ENCODE peak calls at places on chromosomes 1 and 21, in five cellular contexts. One of them, this sample, is unnamed.

GRCh38 chr1:228404107-228404720 is 2.4 kb downstream of the TRIM11 start:
- DNase-seq in naive thymus-derived CD4-positive, alpha-beta T cell: no peak
- DNase-seq in left lung: peak
- DNase-seq in aorta: no peak
- DNase-seq in psoas muscle: no peak
- DNase-seq in this sample: no peak

GRCh38 chr1:8702848-8703810 is 114.3 kb downstream of the RERE start:
- DNase-seq in naive thymus-derived CD4-positive, alpha-beta T cell: peak
- DNase-seq in left lung: peak
- DNase-seq in aorta: peak
- DNase-seq in psoas muscle: peak
- DNase-seq in this sample: peak

GRCh38 chr1:43549921-43550597 is 19.4 kb downstream of the PTPRF start:
- DNase-seq in naive thymus-derived CD4-positive, alpha-beta T cell: no peak
- DNase-seq in left lung: peak
- DNase-seq in aorta: peak
- DNase-seq in psoas muscle: no peak
- DNase-seq in this sample: peak

GRCh38 chr1:42340093-42340492 is 5.1 kb upstream of the FOXJ3 start:
- DNase-seq in naive thymus-derived CD4-positive, alpha-beta T cell: no peak
- DNase-seq in left lung: no peak
- DNase-seq in aorta: no peak
- DNase-seq in psoas muscle: no peak
- DNase-seq in this sample: no peak

GRCh38 chr1:164772635-164773034 is 213.7 kb downstream of the PBX1 start:
- DNase-seq in naive thymus-derived CD4-positive, alpha-beta T cell: no peak
- DNase-seq in left lung: peak
- DNase-seq in aorta: peak
- DNase-seq in psoas muscle: peak
- DNase-seq in this sample: peak

GRCh38 chr1:23951646-23952095 is 8.0 kb upstream of the PNRC2 start:
- DNase-seq in naive thymus-derived CD4-positive, alpha-beta T cell: no peak
- DNase-seq in left lung: no peak
- DNase-seq in aorta: no peak
- DNase-seq in psoas muscle: no peak
- DNase-seq in this sample: peak

GRCh38 chr1:43796111-43796581 is 88.8 kb downstream of the ST3GAL3 start:
- DNase-seq in naive thymus-derived CD4-positive, alpha-beta T cell: no peak
- DNase-seq in left lung: no peak
- DNase-seq in aorta: no peak
- DNase-seq in psoas muscle: no peak
- DNase-seq in this sample: no peak

GRCh38 chr1:236982380-236982779 is 21.9 kb downstream of the MT1HL1 start:
- DNase-seq in naive thymus-derived CD4-positive, alpha-beta T cell: no peak
- DNase-seq in left lung: no peak
- DNase-seq in aorta: no peak
- DNase-seq in psoas muscle: no peak
- DNase-seq in this sample: no peak

GRCh38 chr1:22414244-22414751 is 37.4 kb upstream of the ZBTB40 start:
- DNase-seq in naive thymus-derived CD4-positive, alpha-beta T cell: no peak
- DNase-seq in left lung: peak
- DNase-seq in aorta: no peak
- DNase-seq in psoas muscle: no peak
- DNase-seq in this sample: no peak

GRCh38 chr1:1406101-1406820 is 832 bp downstream of the MRPL20 start:
- DNase-seq in naive thymus-derived CD4-positive, alpha-beta T cell: no peak
- DNase-seq in left lung: no peak
- DNase-seq in aorta: no peak
- DNase-seq in psoas muscle: peak
- DNase-seq in this sample: no peak

GRCh38 chr21:41507521-41508414 is at the start of gene TMPRSS2:
- DNase-seq in naive thymus-derived CD4-positive, alpha-beta T cell: no peak
- DNase-seq in left lung: peak
- DNase-seq in aorta: no peak
- DNase-seq in psoas muscle: no peak
- DNase-seq in this sample: no peak

GRCh38 chr1:209491496-209491895 is 92.0 kb upstream of the CAMK1G start:
- DNase-seq in naive thymus-derived CD4-positive, alpha-beta T cell: no peak
- DNase-seq in left lung: no peak
- DNase-seq in aorta: no peak
- DNase-seq in psoas muscle: no peak
- DNase-seq in this sample: no peak

GRCh38 chr1:61170328-61171238 is 88.2 kb downstream of the NFIA start:
- DNase-seq in naive thymus-derived CD4-positive, alpha-beta T cell: no peak
- DNase-seq in left lung: no peak
- DNase-seq in aorta: no peak
- DNase-seq in psoas muscle: no peak
- DNase-seq in this sample: no peak

GRCh38 chr1:18724801-18725200 is 94.2 kb downstream of the PAX7 start:
- DNase-seq in naive thymus-derived CD4-positive, alpha-beta T cell: no peak
- DNase-seq in left lung: no peak
- DNase-seq in aorta: no peak
- DNase-seq in psoas muscle: no peak
- DNase-seq in this sample: no peak

GRCh38 chr1:197526736-197527371 is 248.4 kb downstream of the DENND1B start:
- DNase-seq in naive thymus-derived CD4-positive, alpha-beta T cell: peak
- DNase-seq in left lung: no peak
- DNase-seq in aorta: no peak
- DNase-seq in psoas muscle: no peak
- DNase-seq in this sample: no peak

GRCh38 chr1:52579415-52579814 is 22.8 kb upstream of the GPX7 start:
- DNase-seq in naive thymus-derived CD4-positive, alpha-beta T cell: no peak
- DNase-seq in left lung: no peak
- DNase-seq in aorta: no peak
- DNase-seq in psoas muscle: no peak
- DNase-seq in this sample: no peak

GRCh38 chr1:29675481-29676263 is 439.4 kb downstream of the PTPRU start:
- DNase-seq in naive thymus-derived CD4-positive, alpha-beta T cell: no peak
- DNase-seq in left lung: no peak
- DNase-seq in aorta: no peak
- DNase-seq in psoas muscle: no peak
- DNase-seq in this sample: no peak

GRCh38 chr1:67785847-67786753 is 47.2 kb downstream of the GNG12 start:
- DNase-seq in naive thymus-derived CD4-positive, alpha-beta T cell: no peak
- DNase-seq in left lung: no peak
- DNase-seq in aorta: no peak
- DNase-seq in psoas muscle: no peak
- DNase-seq in this sample: no peak

GRCh38 chr1:1779691-1780597 is 1.7 kb upstream of the NADK start:
- DNase-seq in naive thymus-derived CD4-positive, alpha-beta T cell: peak
- DNase-seq in left lung: peak
- DNase-seq in aorta: peak
- DNase-seq in psoas muscle: peak
- DNase-seq in this sample: no peak

GRCh38 chr21:43210454-43211084 is 41.8 kb downstream of the CRYAA start:
- DNase-seq in naive thymus-derived CD4-positive, alpha-beta T cell: no peak
- DNase-seq in left lung: peak
- DNase-seq in aorta: peak
- DNase-seq in psoas muscle: peak
- DNase-seq in this sample: peak

GRCh38 chr1:16677552-16678423 is 11.0 kb upstream of the RNU1-3 start:
- DNase-seq in naive thymus-derived CD4-positive, alpha-beta T cell: peak
- DNase-seq in left lung: no peak
- DNase-seq in aorta: peak
- DNase-seq in psoas muscle: peak
- DNase-seq in this sample: no peak

GRCh38 chr1:211630236-211631081 is 45.0 kb downstream of the NEK2 start:
- DNase-seq in naive thymus-derived CD4-positive, alpha-beta T cell: no peak
- DNase-seq in left lung: no peak
- DNase-seq in aorta: peak
- DNase-seq in psoas muscle: no peak
- DNase-seq in this sample: no peak

DNA sequence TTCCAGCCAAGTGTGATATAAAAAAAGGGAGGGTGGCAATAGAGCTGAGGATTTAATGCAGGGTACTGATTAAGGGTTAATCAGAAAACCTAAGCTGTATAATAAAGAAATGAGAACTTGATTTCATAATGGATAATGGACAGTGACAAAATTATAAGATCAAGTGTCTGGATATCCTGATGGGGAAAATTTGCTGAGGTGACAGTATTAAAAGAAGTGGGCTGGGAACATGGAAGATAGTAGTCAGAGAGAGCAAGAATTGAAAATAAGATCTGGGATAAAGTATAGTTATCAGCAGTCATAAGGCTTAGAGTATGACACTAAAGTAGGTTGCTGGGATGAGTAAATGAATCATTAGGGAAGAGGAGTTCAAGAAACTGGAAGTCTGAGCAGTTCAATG is 627.3 kb upstream of the RGS18 start:
- DNase-seq in naive thymus-derived CD4-positive, alpha-beta T cell: no peak
- DNase-seq in left lung: no peak
- DNase-seq in aorta: no peak
- DNase-seq in psoas muscle: no peak
- DNase-seq in this sample: no peak
- H3K4me3 ChIP-seq in naive thymus-derived CD4-positive, alpha-beta T cell: no peak
- H3K4me3 ChIP-seq in left lung: no peak
- H3K4me3 ChIP-seq in aorta: no peak
- H3K4me3 ChIP-seq in psoas muscle: no peak
- H3K4me3 ChIP-seq in this sample: no peak

GRCh38 chr1:198647055-198647454 is 8.2 kb downstream of the PTPRC start:
- DNase-seq in naive thymus-derived CD4-positive, alpha-beta T cell: no peak
- DNase-seq in left lung: no peak
- DNase-seq in aorta: no peak
- DNase-seq in psoas muscle: no peak
- DNase-seq in this sample: no peak
- H3K4me3 ChIP-seq in naive thymus-derived CD4-positive, alpha-beta T cell: peak
- H3K4me3 ChIP-seq in left lung: no peak
- H3K4me3 ChIP-seq in aorta: no peak
- H3K4me3 ChIP-seq in psoas muscle: no peak
- H3K4me3 ChIP-seq in this sample: no peak

DNA sequence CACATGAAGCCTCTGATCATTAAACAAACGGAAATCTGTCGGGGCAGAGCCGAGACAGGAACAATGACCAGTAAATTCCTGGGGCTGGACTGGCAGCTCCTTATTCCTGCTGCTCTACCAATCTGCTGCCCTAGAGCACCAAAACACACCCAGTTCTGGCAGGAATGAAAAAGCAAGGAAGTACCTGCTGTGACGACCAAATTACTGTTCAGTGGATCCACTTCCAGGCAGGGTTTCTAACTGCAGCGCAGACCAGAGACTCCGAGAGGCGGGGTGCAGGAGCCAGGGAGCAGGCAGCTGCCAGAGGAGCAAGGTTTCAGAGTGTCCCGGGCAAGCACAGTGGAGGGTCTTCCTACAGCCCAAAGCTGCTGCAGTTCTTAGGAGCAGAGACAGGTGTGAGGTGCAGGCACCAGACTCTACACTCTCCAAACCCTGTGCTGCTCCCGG is 32.4 kb downstream of the KANK4 start:
- DNase-seq in naive thymus-derived CD4-positive, alpha-beta T cell: no peak
- DNase-seq in left lung: no peak
- DNase-seq in aorta: no peak
- DNase-seq in psoas muscle: no peak
- DNase-seq in this sample: no peak
- H3K4me3 ChIP-seq in naive thymus-derived CD4-positive, alpha-beta T cell: no peak
- H3K4me3 ChIP-seq in left lung: no peak
- H3K4me3 ChIP-seq in aorta: no peak
- H3K4me3 ChIP-seq in psoas muscle: no peak
- H3K4me3 ChIP-seq in this sample: no peak

GRCh38 chr1:36771678-36772284 is 262.5 kb downstream of the GRIK3 start:
- DNase-seq in naive thymus-derived CD4-positive, alpha-beta T cell: no peak
- DNase-seq in left lung: no peak
- DNase-seq in aorta: peak
- DNase-seq in psoas muscle: no peak
- DNase-seq in this sample: no peak
- H3K4me3 ChIP-seq in naive thymus-derived CD4-positive, alpha-beta T cell: no peak
- H3K4me3 ChIP-seq in left lung: no peak
- H3K4me3 ChIP-seq in aorta: no peak
- H3K4me3 ChIP-seq in psoas muscle: no peak
- H3K4me3 ChIP-seq in this sample: no peak

DNA sequence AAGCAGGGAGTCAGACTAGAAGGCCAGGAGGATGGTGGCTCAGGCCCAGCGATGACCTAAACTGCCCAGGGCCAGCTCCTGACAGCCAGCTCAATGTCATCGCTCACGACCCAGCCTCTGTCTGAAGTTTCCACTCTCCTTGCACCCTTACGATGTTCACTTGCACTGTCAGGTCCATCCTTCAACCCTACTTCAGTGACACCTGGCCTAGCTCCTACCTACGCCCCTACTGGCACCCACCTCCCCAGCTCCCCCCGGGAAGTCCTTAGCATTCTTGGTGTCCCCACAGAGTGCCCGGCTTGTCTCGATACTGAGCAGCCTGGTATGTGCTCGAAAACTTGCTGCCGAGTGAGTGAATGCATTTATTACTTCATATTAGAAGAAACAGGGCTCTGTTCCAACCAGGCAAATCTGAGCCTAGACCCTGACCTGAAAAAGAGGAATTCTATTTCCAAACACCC is 29.7 kb upstream of the LRRC38 start:
- DNase-seq in naive thymus-derived CD4-positive, alpha-beta T cell: no peak
- DNase-seq in left lung: no peak
- DNase-seq in aorta: no peak
- DNase-seq in psoas muscle: peak
- DNase-seq in this sample: no peak
- H3K4me3 ChIP-seq in naive thymus-derived CD4-positive, alpha-beta T cell: no peak
- H3K4me3 ChIP-seq in left lung: no peak
- H3K4me3 ChIP-seq in aorta: no peak
- H3K4me3 ChIP-seq in psoas muscle: peak
- H3K4me3 ChIP-seq in this sample: no peak

DNA sequence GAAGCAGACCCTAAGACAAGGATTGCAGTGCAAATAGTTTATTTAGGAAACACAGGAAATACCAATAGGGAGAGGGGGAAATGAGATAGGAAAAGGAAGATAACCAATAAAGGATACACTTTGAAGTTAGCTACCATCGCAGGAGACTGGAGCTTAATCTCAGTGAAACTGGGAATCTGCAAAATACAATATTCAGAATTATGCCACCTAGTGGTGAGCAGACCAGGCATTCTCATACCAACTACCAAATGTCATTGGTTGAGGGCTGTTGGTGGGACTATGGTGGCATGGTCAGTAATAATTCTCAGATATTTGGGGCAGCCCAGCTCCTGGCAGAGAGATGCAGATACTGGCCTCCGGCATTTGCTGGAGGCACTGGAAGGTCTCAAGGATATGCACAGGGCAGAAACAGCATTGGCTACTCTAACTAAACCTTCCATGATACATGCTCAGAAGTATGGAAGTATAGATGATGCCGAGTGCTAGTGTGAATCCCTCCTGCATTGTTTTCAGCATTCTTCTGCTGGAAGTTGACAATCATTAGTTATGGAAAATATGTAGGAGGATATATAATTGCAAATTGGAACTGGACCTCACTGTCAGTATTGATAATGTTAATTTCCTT is 11.8 kb upstream of the ZFP69B start:
- DNase-seq in naive thymus-derived CD4-positive, alpha-beta T cell: peak
- DNase-seq in left lung: no peak
- DNase-seq in aorta: no peak
- DNase-seq in psoas muscle: no peak
- DNase-seq in this sample: no peak
- H3K4me3 ChIP-seq in naive thymus-derived CD4-positive, alpha-beta T cell: no peak
- H3K4me3 ChIP-seq in left lung: no peak
- H3K4me3 ChIP-seq in aorta: no peak
- H3K4me3 ChIP-seq in psoas muscle: no peak
- H3K4me3 ChIP-seq in this sample: no peak

GRCh38 chr1:207064546-207064945 is 11.5 kb downstream of the PFKFB2 start:
- DNase-seq in naive thymus-derived CD4-positive, alpha-beta T cell: no peak
- DNase-seq in left lung: peak
- DNase-seq in aorta: no peak
- DNase-seq in psoas muscle: no peak
- DNase-seq in this sample: no peak
- H3K4me3 ChIP-seq in naive thymus-derived CD4-positive, alpha-beta T cell: no peak
- H3K4me3 ChIP-seq in left lung: no peak
- H3K4me3 ChIP-seq in aorta: no peak
- H3K4me3 ChIP-seq in psoas muscle: no peak
- H3K4me3 ChIP-seq in this sample: no peak